ENCODE peak calls at places on chromosomes 6 and 20, in five cellular contexts. N is B cell, B is fibroblast of pulmonary artery, G is WTC11, J is NCI-H2029 treated with DMSO at 0.1 percent for 48 hours. P is an unnamed sample.

GRCh38 chr6:111764238-111765182 is 108.7 kb downstream of the FYN start:
- DNase-seq in N (peak; percentile 47), B (no peak), G (no peak), J (no peak), P (no peak)

GRCh38 chr6:129954749-129955431 is 63.5 kb upstream of the L3MBTL3 start:
- DNase-seq in N (no peak), B (no peak), G (no peak), J (no peak), P (no peak)

GRCh38 chr20:1633535-1633934 is 13.7 kb upstream of the SIRPB1 start:
- DNase-seq in N (no peak), B (peak; percentile 14), G (no peak), J (no peak), P (no peak)

GRCh38 chr6:90284745-90285481 is 11.7 kb downstream of the BACH2 start:
- DNase-seq in N (no peak), B (peak; percentile 24), G (no peak), J (no peak), P (peak; percentile 25)

GRCh38 chr20:4813839-4814695 is 92.4 kb downstream of the PRND start:
- DNase-seq in N (peak; percentile 86), B (peak; percentile 31), G (no peak), J (no peak), P (no peak)

GRCh38 chr6:138722425-138723371 is 50.9 kb upstream of the CCDC28A start:
- DNase-seq in N (no peak), B (peak; percentile 62), G (no peak), J (no peak), P (no peak)

GRCh38 chr20:59547596-59547995 is 56.7 kb upstream of the PHACTR3 start:
- DNase-seq in N (no peak), B (no peak), G (no peak), J (no peak), P (no peak)

GRCh38 chr6:414447-414846 is 22.9 kb downstream of the IRF4 start:
- DNase-seq in N (no peak), B (no peak), G (no peak), J (no peak), P (no peak)

GRCh38 chr6:31948306-31948705 is 2.4 kb downstream of the CFB start:
- DNase-seq in N (no peak), B (no peak), G (no peak), J (no peak), P (no peak)

GRCh38 chr6:44672838-44673237 is 285.3 kb downstream of the CDC5L start:
- DNase-seq in N (no peak), B (no peak), G (no peak), J (no peak), P (no peak)

GRCh38 chr6:143498428-143498827 is 13.1 kb downstream of the FUCA2 start:
- DNase-seq in N (no peak), B (no peak), G (no peak), J (no peak), P (no peak)

GRCh38 chr6:147194652-147195403 is 9.4 kb upstream of the STXBP5 start:
- DNase-seq in N (no peak), B (no peak), G (no peak), J (no peak), P (no peak)

GRCh38 chr6:73076211-73076610 is 149.1 kb downstream of the KHDC1L start:
- DNase-seq in N (no peak), B (no peak), G (no peak), J (no peak), P (no peak)

GRCh38 chr6:105677671-105678475 is 275.0 kb upstream of the PREP start:
- DNase-seq in N (no peak), B (no peak), G (no peak), J (no peak), P (no peak)

GRCh38 chr6:25706314-25707014 is 48.1 kb upstream of the SLC17A4 start:
- DNase-seq in N (no peak), B (peak; percentile 41), G (no peak), J (peak; percentile 27), P (peak; percentile 30)

GRCh38 chr6:106745396-106745795 is 116.0 kb downstream of the QRSL1 start:
- DNase-seq in N (no peak), B (no peak), G (no peak), J (peak; percentile 68), P (peak; percentile 67)

GRCh38 chr6:148893481-148893880 is 146.7 kb downstream of the UST start:
- DNase-seq in N (no peak), B (no peak), G (no peak), J (no peak), P (no peak)

GRCh38 chr6:26159417-26160273 is 72.4 kb downstream of the HFE start:
- DNase-seq in N (no peak), B (peak; percentile 47), G (no peak), J (peak; percentile 38), P (no peak)

GRCh38 chr6:14197118-14197517 is 79.5 kb downstream of the CD83 start:
- DNase-seq in N (no peak), B (peak; percentile 33), G (no peak), J (no peak), P (no peak)

GRCh38 chr20:2330090-2330695 is 34.4 kb downstream of the TGM3 start:
- DNase-seq in N (no peak), B (no peak), G (no peak), J (peak; percentile 50), P (peak; percentile 97)

GRCh38 chr6:170067923-170068360 is 222.9 kb downstream of the DLL1 start:
- DNase-seq in N (no peak), B (no peak), G (no peak), J (no peak), P (no peak)

GRCh38 chr6:119584088-119584487 is 234.5 kb upstream of the MAN1A1 start:
- DNase-seq in N (no peak), B (no peak), G (no peak), J (no peak), P (no peak)

GRCh38 chr6:156767603-156768467 is 9.3 kb upstream of the ARID1B start:
- DNase-seq in N (peak; percentile 66), B (no peak), G (no peak), J (no peak), P (no peak)

GRCh38 chr20:2859330-2860121 is 13.8 kb upstream of the PTPRA start:
- DNase-seq in N (no peak), B (peak; percentile 33), G (no peak), J (no peak), P (no peak)

GRCh38 chr6:118746100-118746874 is 94.9 kb upstream of the CEP85L start:
- DNase-seq in N (peak; percentile 32), B (no peak), G (no peak), J (no peak), P (no peak)

GRCh38 chr6:75098709-75099108 is 107.1 kb downstream of the COL12A1 start:
- DNase-seq in N (no peak), B (peak; percentile 96), G (no peak), J (no peak), P (no peak)